ENCODE peak calls at places on chromosomes 11 and 22, in nine cellular contexts. One of them, this sample, is unnamed.
A peak's percentile ranks its signal among the peaks of the same experiment; 100 is the strongest.

GRCh38 chr11:118913411-118914125 is 12.2 kb downstream of the BCL9L start:
- DNase-seq in cardiac muscle cell: no peak
- DNase-seq in astrocyte of the spinal cord: no peak
- DNase-seq in GM20000: no peak
- DNase-seq in cardiac fibroblast: no peak
- DNase-seq in A549: no peak
- DNase-seq in fibroblast of villous mesenchyme: no peak
- DNase-seq in GM23338: no peak
- DNase-seq in astrocyte: no peak
- DNase-seq in this sample: no peak

GRCh38 chr22:23534201-23534850 is 45.8 kb downstream of the IGLL1 start:
- DNase-seq in cardiac muscle cell: no peak
- DNase-seq in astrocyte of the spinal cord: no peak
- DNase-seq in GM20000: no peak
- DNase-seq in cardiac fibroblast: no peak
- DNase-seq in A549: no peak
- DNase-seq in fibroblast of villous mesenchyme: no peak
- DNase-seq in GM23338: no peak
- DNase-seq in astrocyte: no peak
- DNase-seq in this sample: no peak

GRCh38 chr11:109892321-109892794 is 200.8 kb upstream of the ZC3H12C start:
- DNase-seq in cardiac muscle cell: no peak
- DNase-seq in astrocyte of the spinal cord: peak; percentile 3
- DNase-seq in GM20000: no peak
- DNase-seq in cardiac fibroblast: no peak
- DNase-seq in A549: no peak
- DNase-seq in fibroblast of villous mesenchyme: no peak
- DNase-seq in GM23338: peak; percentile 1
- DNase-seq in astrocyte: peak; percentile 6
- DNase-seq in this sample: no peak

GRCh38 chr11:2769779-2770555 is 70.2 kb upstream of the KCNQ1OT1 start:
- DNase-seq in cardiac muscle cell: no peak
- DNase-seq in astrocyte of the spinal cord: no peak
- DNase-seq in GM20000: no peak
- DNase-seq in cardiac fibroblast: no peak
- DNase-seq in A549: no peak
- DNase-seq in fibroblast of villous mesenchyme: no peak
- DNase-seq in GM23338: no peak
- DNase-seq in astrocyte: no peak
- DNase-seq in this sample: peak; percentile 83

GRCh38 chr11:32006799-32007388 is 84.0 kb upstream of the RCN1 start:
- DNase-seq in cardiac muscle cell: peak; percentile 53
- DNase-seq in astrocyte of the spinal cord: peak; percentile 59
- DNase-seq in GM20000: peak; percentile 49
- DNase-seq in cardiac fibroblast: peak; percentile 54
- DNase-seq in A549: peak; percentile 40
- DNase-seq in fibroblast of villous mesenchyme: peak; percentile 41
- DNase-seq in GM23338: peak; percentile 84
- DNase-seq in astrocyte: peak; percentile 23
- DNase-seq in this sample: no peak

GRCh38 chr11:116504541-116505149 is 268.1 kb downstream of the BUD13 start:
- DNase-seq in cardiac muscle cell: no peak
- DNase-seq in astrocyte of the spinal cord: no peak
- DNase-seq in GM20000: no peak
- DNase-seq in cardiac fibroblast: no peak
- DNase-seq in A549: no peak
- DNase-seq in fibroblast of villous mesenchyme: no peak
- DNase-seq in GM23338: peak; percentile 23
- DNase-seq in astrocyte: no peak
- DNase-seq in this sample: no peak

GRCh38 chr11:74417379-74417804 is 19.2 kb upstream of the PGM2L1 start:
- DNase-seq in cardiac muscle cell: no peak
- DNase-seq in astrocyte of the spinal cord: peak; percentile 90
- DNase-seq in GM20000: no peak
- DNase-seq in cardiac fibroblast: no peak
- DNase-seq in A549: no peak
- DNase-seq in fibroblast of villous mesenchyme: peak; percentile 55
- DNase-seq in GM23338: peak; percentile 44
- DNase-seq in astrocyte: peak; percentile 78
- DNase-seq in this sample: no peak

GRCh38 chr22:23591203-23591791 is 11.2 kb upstream of the IGLL1 start:
- DNase-seq in cardiac muscle cell: peak; percentile 78
- DNase-seq in astrocyte of the spinal cord: peak; percentile 46
- DNase-seq in GM20000: peak; percentile 73
- DNase-seq in cardiac fibroblast: peak; percentile 78
- DNase-seq in A549: peak; percentile 38
- DNase-seq in fibroblast of villous mesenchyme: peak; percentile 70
- DNase-seq in GM23338: peak; percentile 85
- DNase-seq in astrocyte: peak; percentile 25
- DNase-seq in this sample: no peak

GRCh38 chr22:20777420-20778177 is 3.7 kb downstream of the SERPIND1 start:
- DNase-seq in cardiac muscle cell: peak; percentile 44
- DNase-seq in astrocyte of the spinal cord: peak; percentile 48
- DNase-seq in GM20000: no peak
- DNase-seq in cardiac fibroblast: peak; percentile 94
- DNase-seq in A549: peak; percentile 69
- DNase-seq in fibroblast of villous mesenchyme: peak; percentile 96
- DNase-seq in GM23338: no peak
- DNase-seq in astrocyte: peak; percentile 87
- DNase-seq in this sample: no peak

GRCh38 chr11:37712246-37712645 is 1114.2 kb upstream of the RAG2 start:
- DNase-seq in cardiac muscle cell: peak; percentile 39
- DNase-seq in astrocyte of the spinal cord: peak; percentile 25
- DNase-seq in GM20000: no peak
- DNase-seq in cardiac fibroblast: peak; percentile 31
- DNase-seq in A549: no peak
- DNase-seq in fibroblast of villous mesenchyme: no peak
- DNase-seq in GM23338: peak; percentile 48
- DNase-seq in astrocyte: no peak
- DNase-seq in this sample: no peak

GRCh38 chr11:130772266-130773227 is 143.7 kb downstream of the SNX19 start:
- DNase-seq in cardiac muscle cell: no peak
- DNase-seq in astrocyte of the spinal cord: peak; percentile 97
- DNase-seq in GM20000: no peak
- DNase-seq in cardiac fibroblast: peak; percentile 95
- DNase-seq in A549: no peak
- DNase-seq in fibroblast of villous mesenchyme: peak; percentile 99
- DNase-seq in GM23338: no peak
- DNase-seq in astrocyte: peak; percentile 98
- DNase-seq in this sample: peak; percentile 83

GRCh38 chr11:96279421-96280290 is 63.3 kb downstream of the MAML2 start:
- DNase-seq in cardiac muscle cell: no peak
- DNase-seq in astrocyte of the spinal cord: peak; percentile 72
- DNase-seq in GM20000: no peak
- DNase-seq in cardiac fibroblast: peak; percentile 33
- DNase-seq in A549: no peak
- DNase-seq in fibroblast of villous mesenchyme: peak; percentile 57
- DNase-seq in GM23338: no peak
- DNase-seq in astrocyte: peak; percentile 68
- DNase-seq in this sample: no peak

GRCh38 chr11:118175600-118176399 is 639 bp downstream of the SCN2B start:
- DNase-seq in cardiac muscle cell: no peak
- DNase-seq in astrocyte of the spinal cord: no peak
- DNase-seq in GM20000: no peak
- DNase-seq in cardiac fibroblast: no peak
- DNase-seq in A549: no peak
- DNase-seq in fibroblast of villous mesenchyme: no peak
- DNase-seq in GM23338: no peak
- DNase-seq in astrocyte: no peak
- DNase-seq in this sample: no peak

DNA sequence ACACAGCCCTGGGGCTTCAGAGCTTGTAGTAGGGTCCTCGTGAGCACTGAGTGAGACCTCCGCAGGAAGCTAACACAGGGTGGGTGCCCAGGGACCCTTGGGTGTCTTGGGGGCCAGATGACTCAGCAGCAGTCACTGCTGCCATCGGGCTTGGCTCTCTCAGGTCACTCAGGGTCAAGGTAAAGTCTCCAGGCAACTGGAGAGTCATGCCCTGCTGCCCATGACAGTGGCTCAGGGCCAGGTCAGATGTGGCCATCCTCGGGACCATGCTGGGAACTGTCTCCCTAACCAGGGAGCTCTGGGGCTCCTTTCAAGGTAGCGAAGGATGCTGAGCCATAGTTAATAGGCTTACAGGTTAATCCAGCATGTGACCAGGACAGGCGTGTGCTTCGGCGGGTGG is 44.4 kb upstream of the SLC22A12 start:
- DNase-seq in cardiac muscle cell: no peak
- DNase-seq in astrocyte of the spinal cord: no peak
- DNase-seq in GM20000: no peak
- DNase-seq in cardiac fibroblast: no peak
- DNase-seq in A549: no peak
- DNase-seq in fibroblast of villous mesenchyme: no peak
- DNase-seq in GM23338: no peak
- DNase-seq in astrocyte: no peak
- DNase-seq in this sample: no peak
- TF ChIP-seq CTCF in cardiac muscle cell: no peak
- TF ChIP-seq CTCF in astrocyte of the spinal cord: no peak
- TF ChIP-seq CTCF in GM20000: no peak
- TF ChIP-seq CTCF in cardiac fibroblast: no peak
- TF ChIP-seq CTCF in A549: no peak
- TF ChIP-seq CTCF in fibroblast of villous mesenchyme: no peak
- TF ChIP-seq CTCF in GM23338: no peak
- TF ChIP-seq CTCF in astrocyte: no peak
- TF ChIP-seq CTCF in this sample: no peak

GRCh38 chr22:37223965-37224551 is 11.8 kb upstream of the SSTR3 start:
- DNase-seq in cardiac muscle cell: no peak
- DNase-seq in astrocyte of the spinal cord: no peak
- DNase-seq in GM20000: peak; percentile 71
- DNase-seq in cardiac fibroblast: no peak
- DNase-seq in A549: no peak
- DNase-seq in fibroblast of villous mesenchyme: no peak
- DNase-seq in GM23338: no peak
- DNase-seq in astrocyte: no peak
- DNase-seq in this sample: no peak

GRCh38 chr22:37222440-37222971 is 10.2 kb upstream of the SSTR3 start:
- DNase-seq in cardiac muscle cell: no peak
- DNase-seq in astrocyte of the spinal cord: no peak
- DNase-seq in GM20000: no peak
- DNase-seq in cardiac fibroblast: no peak
- DNase-seq in A549: no peak
- DNase-seq in fibroblast of villous mesenchyme: no peak
- DNase-seq in GM23338: no peak
- DNase-seq in astrocyte: no peak
- DNase-seq in this sample: no peak

GRCh38 chr22:37219534-37219933 is 7.3 kb upstream of the SSTR3 start:
- DNase-seq in cardiac muscle cell: no peak
- DNase-seq in astrocyte of the spinal cord: no peak
- DNase-seq in GM20000: no peak
- DNase-seq in cardiac fibroblast: no peak
- DNase-seq in A549: no peak
- DNase-seq in fibroblast of villous mesenchyme: no peak
- DNase-seq in GM23338: no peak
- DNase-seq in astrocyte: no peak
- DNase-seq in this sample: no peak

GRCh38 chr22:37220543-37220968 is 8.3 kb upstream of the SSTR3 start:
- DNase-seq in cardiac muscle cell: no peak
- DNase-seq in astrocyte of the spinal cord: no peak
- DNase-seq in GM20000: no peak
- DNase-seq in cardiac fibroblast: peak; percentile 13
- DNase-seq in A549: no peak
- DNase-seq in fibroblast of villous mesenchyme: no peak
- DNase-seq in GM23338: no peak
- DNase-seq in astrocyte: no peak
- DNase-seq in this sample: no peak

DNA sequence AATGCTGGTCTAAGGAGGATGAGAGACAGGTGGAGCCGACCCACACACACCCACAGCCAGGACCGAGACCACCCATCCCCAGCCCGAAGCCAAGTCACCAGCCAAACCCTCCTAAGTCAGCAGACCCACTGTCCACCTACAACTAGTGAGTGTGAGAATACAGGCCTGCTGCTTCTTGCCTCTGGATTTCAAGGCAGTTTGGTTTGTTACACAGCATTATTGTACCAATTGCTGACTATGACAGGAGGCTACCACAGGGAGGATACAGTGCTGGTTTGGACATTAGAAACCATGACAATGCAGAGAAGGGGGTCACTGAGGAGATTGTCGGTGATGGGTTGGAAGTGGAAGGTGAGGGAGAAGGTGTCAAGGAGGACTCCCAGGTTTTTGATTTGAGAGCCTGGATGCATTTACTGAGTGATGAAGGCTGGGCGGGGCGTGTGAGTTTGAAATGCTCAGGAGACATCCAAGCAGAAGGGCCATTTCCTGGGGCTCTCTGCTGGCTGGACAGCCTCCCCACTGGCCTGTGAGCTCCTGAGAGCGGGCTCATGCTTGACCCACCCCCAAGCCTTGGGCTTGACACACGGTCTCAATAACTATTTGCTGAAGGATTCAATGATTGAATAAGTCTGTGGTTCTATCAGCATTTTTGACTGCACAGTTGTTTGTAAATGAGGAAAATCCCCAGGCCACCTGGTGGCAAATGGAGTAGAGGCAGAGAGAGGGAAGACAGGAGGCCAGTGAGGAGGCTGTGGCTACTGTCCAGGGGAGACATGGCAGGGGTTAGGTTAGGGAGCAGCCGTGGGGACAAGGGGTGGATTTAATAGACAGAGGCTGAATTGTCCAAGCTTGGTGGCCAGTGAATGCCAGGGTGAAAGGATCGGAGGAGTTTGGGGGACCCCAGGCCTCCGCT is 9.4 kb upstream of the SSTR3 start:
- DNase-seq in cardiac muscle cell: no peak
- DNase-seq in astrocyte of the spinal cord: no peak
- DNase-seq in GM20000: no peak
- DNase-seq in cardiac fibroblast: no peak
- DNase-seq in A549: no peak
- DNase-seq in fibroblast of villous mesenchyme: no peak
- DNase-seq in GM23338: no peak
- DNase-seq in astrocyte: no peak
- DNase-seq in this sample: no peak
- TF ChIP-seq CTCF in cardiac muscle cell: no peak
- TF ChIP-seq CTCF in astrocyte of the spinal cord: no peak
- TF ChIP-seq CTCF in GM20000: no peak
- TF ChIP-seq CTCF in cardiac fibroblast: no peak
- TF ChIP-seq CTCF in A549: no peak
- TF ChIP-seq CTCF in fibroblast of villous mesenchyme: peak; percentile 2
- TF ChIP-seq CTCF in GM23338: no peak
- TF ChIP-seq CTCF in astrocyte: no peak
- TF ChIP-seq CTCF in this sample: no peak

GRCh38 chr11:78690588-78690987 is 115.9 kb upstream of the NARS2 start:
- DNase-seq in cardiac muscle cell: no peak
- DNase-seq in astrocyte of the spinal cord: peak; percentile 31
- DNase-seq in GM20000: no peak
- DNase-seq in cardiac fibroblast: no peak
- DNase-seq in A549: no peak
- DNase-seq in fibroblast of villous mesenchyme: no peak
- DNase-seq in GM23338: no peak
- DNase-seq in astrocyte: peak; percentile 22
- DNase-seq in this sample: no peak
- TF ChIP-seq CTCF in cardiac muscle cell: no peak
- TF ChIP-seq CTCF in astrocyte of the spinal cord: no peak
- TF ChIP-seq CTCF in GM20000: no peak
- TF ChIP-seq CTCF in cardiac fibroblast: no peak
- TF ChIP-seq CTCF in A549: no peak
- TF ChIP-seq CTCF in fibroblast of villous mesenchyme: no peak
- TF ChIP-seq CTCF in GM23338: no peak
- TF ChIP-seq CTCF in astrocyte: no peak
- TF ChIP-seq CTCF in this sample: no peak

DNA sequence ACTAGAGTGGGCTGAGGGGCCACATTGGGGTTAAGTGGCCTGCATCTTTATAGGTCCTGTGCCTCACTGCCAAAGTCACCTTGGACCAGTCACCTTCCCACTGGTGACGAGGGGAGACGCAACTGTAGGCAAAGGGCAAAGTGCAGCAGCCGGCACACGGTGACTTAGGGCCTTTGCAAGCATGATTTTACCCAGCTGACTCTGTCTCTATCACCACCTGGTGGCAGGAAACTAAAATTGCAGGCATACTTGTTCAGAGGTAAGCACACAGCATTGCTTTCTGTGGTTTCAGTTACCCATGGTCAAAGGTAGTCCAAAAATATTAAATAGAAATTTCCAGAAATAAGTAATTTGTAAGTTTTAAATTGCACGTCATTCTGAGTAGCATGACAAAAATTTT is 1164.4 kb downstream of the BRD1 start:
- DNase-seq in cardiac muscle cell: no peak
- DNase-seq in astrocyte of the spinal cord: no peak
- DNase-seq in GM20000: no peak
- DNase-seq in cardiac fibroblast: no peak
- DNase-seq in A549: no peak
- DNase-seq in fibroblast of villous mesenchyme: no peak
- DNase-seq in GM23338: peak; percentile 23
- DNase-seq in astrocyte: no peak
- DNase-seq in this sample: no peak
- TF ChIP-seq CTCF in cardiac muscle cell: peak; percentile 10
- TF ChIP-seq CTCF in astrocyte of the spinal cord: peak; percentile 20
- TF ChIP-seq CTCF in GM20000: peak; percentile 13
- TF ChIP-seq CTCF in cardiac fibroblast: peak; percentile 25
- TF ChIP-seq CTCF in A549: no peak
- TF ChIP-seq CTCF in fibroblast of villous mesenchyme: peak; percentile 15
- TF ChIP-seq CTCF in GM23338: peak; percentile 37
- TF ChIP-seq CTCF in astrocyte: peak; percentile 25
- TF ChIP-seq CTCF in this sample: peak; percentile 49